ENCODE peak calls at places on chromosomes 2 and 18, in nine cellular contexts. D is mesendoderm; N is effector CD4-positive, alpha-beta T cell; X is EH; E is LNCaP clone FGC; M is nephron progenitor cell; J is tibial artery; Z is Peyer's patch; Q is sciatic nerve. U is an unnamed sample.

GRCh38 chr18:2891526-2892431 is 45.0 kb downstream of the EMILIN2 start:
- DNase-seq in Z (no peak), J (no peak), D (no peak), X (no peak), Q (no peak), N (no peak), M (no peak), E (no peak), U (no peak)

GRCh38 chr18:34993289-34993688 is 47.9 kb upstream of the MAPRE2 start:
- DNase-seq in M (no peak), D (no peak), Q (no peak), N (no peak), Z (no peak), J (no peak), X (no peak), E (no peak), U (no peak)

GRCh38 chr2:174473796-174474195 is 13.0 kb downstream of the GPR155 start:
- DNase-seq in E (no peak), D (no peak), X (peak), J (no peak), M (no peak), Q (no peak), Z (no peak), N (no peak), U (no peak)

GRCh38 chr18:48186084-48186798 is 222.9 kb downstream of the ZBTB7C start:
- DNase-seq in N (no peak), E (no peak), Z (no peak), X (no peak), Q (no peak), M (peak), J (no peak), D (peak), U (peak)

GRCh38 chr18:5879479-5879882 is 15.8 kb downstream of the TMEM200C start:
- DNase-seq in D (peak), N (no peak), M (no peak), X (peak), J (no peak), Z (no peak), E (no peak), Q (no peak), U (no peak)

GRCh38 chr2:12008425-12009061 is 262.1 kb downstream of the LPIN1 start:
- DNase-seq in E (no peak), N (no peak), M (no peak), Z (no peak), Q (no peak), J (no peak), D (no peak), X (peak), U (no peak)

GRCh38 chr18:79361766-79362522 is 33.8 kb upstream of the NFATC1 start:
- DNase-seq in N (no peak), D (no peak), X (peak), Q (no peak), M (no peak), Z (no peak), J (no peak), E (no peak), U (no peak)

GRCh38 chr2:7972670-7973069 is 709.2 kb upstream of the ID2 start:
- DNase-seq in Z (no peak), X (no peak), D (no peak), E (no peak), Q (no peak), J (no peak), N (no peak), M (no peak), U (peak)

U was measured in NCI-H146.